ENCODE peak calls at places on chromosomes 12 and 14, in nine cellular contexts. F, P, U, Y, G, J, X, A and D are unnamed samples.

GRCh38 chr12:102481705-102482104 is 1.3 kb upstream of the IGF1 start:
- DNase-seq in G (no peak), U (no peak), X (no peak), A (no peak), Y (no peak), F (no peak), J (no peak), P (no peak), D (no peak)

GRCh38 chr12:103771466-103771865 is 69.6 kb downstream of the NT5DC3 start:
- DNase-seq in P (peak), J (peak), U (peak), G (no peak), X (peak), Y (peak), F (no peak), A (no peak), D (no peak)

GRCh38 chr12:62006076-62006732 is 254.0 kb upstream of the USP15 start:
- DNase-seq in A (no peak), G (peak), U (no peak), X (peak), Y (peak), F (no peak), P (peak), J (no peak), D (peak)

GRCh38 chr14:26765301-26765700 is 167.5 kb upstream of the NOVA1 start:
- DNase-seq in P (no peak), A (no peak), X (no peak), F (no peak), J (no peak), G (no peak), Y (no peak), U (no peak), D (no peak)

GRCh38 chr12:115323223-115323905 is 639.4 kb upstream of the TBX3 start:
- DNase-seq in G (no peak), U (no peak), J (no peak), Y (peak), A (no peak), P (no peak), X (no peak), F (no peak), D (no peak)

GRCh38 chr12:108939594-108939993 is 59.7 kb downstream of the DAO start:
- DNase-seq in Y (peak), X (no peak), U (no peak), G (no peak), P (no peak), F (no peak), A (no peak), J (no peak), D (no peak)

GRCh38 chr14:68669644-68670343 is 123.1 kb downstream of the ZFP36L1 start:
- DNase-seq in J (no peak), U (no peak), G (no peak), X (no peak), F (no peak), P (no peak), A (no peak), Y (no peak), D (no peak)

GRCh38 chr14:32450919-32451675 is 122.0 kb downstream of the AKAP6 start:
- DNase-seq in G (no peak), X (no peak), F (no peak), P (no peak), U (no peak), A (no peak), Y (peak), J (no peak), D (no peak)

GRCh38 chr14:75627406-75627805 is 33.3 kb downstream of the ERG28 start:
- DNase-seq in Y (no peak), G (no peak), F (no peak), A (no peak), J (no peak), U (no peak), X (no peak), P (no peak), D (no peak)

GRCh38 chr12:9673404-9674225 is 4.1 kb downstream of the CLEC2D start:
- DNase-seq in Y (peak), P (no peak), G (no peak), X (no peak), U (no peak), J (no peak), A (peak), F (peak), D (no peak)

GRCh38 chr14:24181251-24182077 is 7.2 kb downstream of the IPO4 start:
- DNase-seq in G (no peak), Y (no peak), J (no peak), F (no peak), P (no peak), A (no peak), U (no peak), X (no peak), D (no peak)

GRCh38 chr12:50686976-50687375 is 76.9 kb upstream of the ATF1 start:
- DNase-seq in U (no peak), P (no peak), G (no peak), F (no peak), A (no peak), X (no peak), Y (no peak), J (no peak), D (no peak)

GRCh38 chr14:75214558-75214957 is 38.1 kb upstream of the TMED10 start:
- DNase-seq in G (no peak), J (no peak), X (no peak), P (no peak), F (no peak), Y (no peak), U (no peak), A (no peak), D (no peak)

GRCh38 chr12:116876151-116876869 is 4.9 kb downstream of the HRK start:
- DNase-seq in P (no peak), J (no peak), U (no peak), X (peak), Y (no peak), G (no peak), A (no peak), F (no peak), D (peak)

GRCh38 chr12:108394196-108394595 is 55.1 kb upstream of the CMKLR1 start:
- DNase-seq in P (no peak), G (no peak), Y (no peak), J (no peak), U (no peak), A (no peak), X (no peak), F (no peak), D (no peak)

GRCh38 chr12:110256780-110257431 is 24.1 kb upstream of the ATP2A2 start:
- DNase-seq in G (no peak), U (no peak), J (no peak), F (peak), A (no peak), P (no peak), Y (no peak), X (no peak), D (no peak)

GRCh38 chr12:121214171-121214777 is 4.3 kb downstream of the P2RX4 start:
- DNase-seq in F (no peak), X (no peak), G (no peak), P (no peak), J (no peak), A (no peak), U (no peak), Y (peak), D (no peak)

GRCh38 chr12:810635-811415 is 58.4 kb downstream of the WNK1 start:
- DNase-seq in F (no peak), J (no peak), G (no peak), U (no peak), A (no peak), Y (no peak), X (no peak), P (no peak), D (peak)

GRCh38 chr14:103539056-103539825 is 10.2 kb downstream of the TRMT61A start:
- DNase-seq in J (no peak), U (no peak), F (peak), A (no peak), Y (no peak), P (no peak), X (no peak), G (no peak), D (no peak)

GRCh38 chr14:100540141-100540925 is 46.9 kb downstream of the BEGAIN start:
- DNase-seq in F (peak), G (no peak), J (no peak), A (no peak), P (peak), U (no peak), Y (no peak), X (peak), D (no peak)

GRCh38 chr14:73133795-73134194 is 2.5 kb upstream of the PSEN1 start:
- DNase-seq in Y (no peak), X (no peak), U (no peak), J (no peak), F (no peak), P (no peak), A (no peak), G (no peak), D (no peak)

GRCh38 chr12:2395352-2395977 is 342.7 kb downstream of the CACNA1C start:
- DNase-seq in G (peak), X (peak), A (no peak), Y (peak), J (peak), P (peak), U (peak), F (peak), D (peak)

GRCh38 chr12:14836336-14837210 is 6.8 kb downstream of the ART4 start:
- DNase-seq in U (no peak), J (no peak), F (no peak), X (no peak), Y (peak), A (no peak), G (no peak), P (no peak), D (no peak)